ENCODE peak calls at places on chromosomes 13 and 19, in four cellular contexts. M, T, U and A are unnamed samples.

GRCh38 chr13:52707375-52707774 is 32.2 kb downstream of the CNMD start:
- DNase-seq in M (no peak), U (no peak), T (no peak), A (no peak)

GRCh38 chr13:43865892-43866291 is 13.6 kb downstream of the CCDC122 start:
- DNase-seq in M (peak), T (no peak), U (peak), A (no peak)

GRCh38 chr13:110538632-110539031 is 22.9 kb downstream of the RAB20 start:
- DNase-seq in T (no peak), U (no peak), M (no peak), A (no peak)

GRCh38 chr19:16217671-16218464 is 20.2 kb downstream of the AP1M1 start:
- DNase-seq in T (no peak), U (no peak), M (no peak), A (no peak)

GRCh38 chr19:39502640-39503417 is 4.1 kb downstream of the DLL3 start:
- DNase-seq in T (peak), M (peak), U (peak), A (peak)

GRCh38 chr13:67223024-67223423 is 7.1 kb downstream of the PCDH9 start:
- DNase-seq in T (no peak), U (peak), M (peak), A (no peak)

GRCh38 chr19:49073514-49074378 is 1.2 kb upstream of the KCNA7 start:
- DNase-seq in M (no peak), U (no peak), T (no peak), A (no peak)

GRCh38 chr13:88622362-88622973 is 951.3 kb downstream of the SLITRK5 start:
- DNase-seq in T (no peak), U (peak), M (no peak), A (no peak)

GRCh38 chr13:71758823-71759222 is 108.2 kb downstream of the DACH1 start:
- DNase-seq in T (no peak), M (no peak), U (peak), A (no peak)

GRCh38 chr19:29706635-29707034 is 8.4 kb downstream of the C19orf12 start:
- DNase-seq in U (no peak), M (no peak), T (no peak), A (no peak)

GRCh38 chr19:33156354-33156753 is 24.4 kb downstream of the WDR88 start:
- DNase-seq in U (peak), M (peak), T (no peak), A (no peak)

GRCh38 chr19:8449830-8450229 is 5.1 kb downstream of the HNRNPM start:
- DNase-seq in M (no peak), T (no peak), U (no peak), A (no peak)

GRCh38 chr19:44002212-44002565 is 568 bp upstream of the ZNF230 start:
- DNase-seq in U (no peak), T (no peak), M (no peak), A (no peak)

GRCh38 chr19:48461651-48461981 is 6.2 kb downstream of the KCNJ14 start:
- DNase-seq in U (no peak), T (no peak), M (no peak), A (no peak)

GRCh38 chr13:30124131-30124768 is 183.1 kb downstream of the KATNAL1 start:
- DNase-seq in M (no peak), U (no peak), T (no peak), A (no peak)

GRCh38 chr13:44837250-44837649 is 152.0 kb downstream of the NUFIP1 start:
- DNase-seq in T (no peak), U (peak), M (no peak), A (no peak)